ENCODE peak calls at places on chromosomes 1 and 21, in ten cellular contexts. One of them, this sample, is unnamed.

GRCh38 chr1:36068866-36069265 is 15.0 kb upstream of the TEKT2 start:
- DNase-seq in germinal center: no peak
- DNase-seq in activated T-helper 1 cell treated with anti-CD3 and anti-CD28 coated beads, Interleukin-2, amount 50 U/mL, for 16 hours: no peak
- DNase-seq in fibroblast of mammary gland: no peak
- DNase-seq in HuH-7.5: no peak
- DNase-seq in Daoy: no peak
- DNase-seq in NCI-H2107: no peak
- DNase-seq in heart right ventricle: no peak
- DNase-seq in NCI-H1105 treated with DMSO at 0.1 percent for 48 hours: no peak
- DNase-seq in Right ventricle myocardium superior: no peak
- DNase-seq in this sample: no peak

GRCh38 chr1:32890516-32891240 is 4.4 kb downstream of the HPCA start:
- DNase-seq in germinal center: no peak
- DNase-seq in activated T-helper 1 cell treated with anti-CD3 and anti-CD28 coated beads, Interleukin-2, amount 50 U/mL, for 16 hours: no peak
- DNase-seq in fibroblast of mammary gland: no peak
- DNase-seq in HuH-7.5: no peak
- DNase-seq in Daoy: no peak
- DNase-seq in NCI-H2107: no peak
- DNase-seq in heart right ventricle: no peak
- DNase-seq in NCI-H1105 treated with DMSO at 0.1 percent for 48 hours: no peak
- DNase-seq in Right ventricle myocardium superior: no peak
- DNase-seq in this sample: no peak

GRCh38 chr1:85343612-85344255 is 67.3 kb upstream of the BCL10 start:
- DNase-seq in germinal center: no peak
- DNase-seq in activated T-helper 1 cell treated with anti-CD3 and anti-CD28 coated beads, Interleukin-2, amount 50 U/mL, for 16 hours: no peak
- DNase-seq in fibroblast of mammary gland: peak; percentile 50
- DNase-seq in HuH-7.5: no peak
- DNase-seq in Daoy: peak; percentile 81
- DNase-seq in NCI-H2107: no peak
- DNase-seq in heart right ventricle: no peak
- DNase-seq in NCI-H1105 treated with DMSO at 0.1 percent for 48 hours: no peak
- DNase-seq in Right ventricle myocardium superior: no peak
- DNase-seq in this sample: no peak

GRCh38 chr1:60547821-60548220 is 474.3 kb upstream of the C1orf87 start:
- DNase-seq in germinal center: no peak
- DNase-seq in activated T-helper 1 cell treated with anti-CD3 and anti-CD28 coated beads, Interleukin-2, amount 50 U/mL, for 16 hours: no peak
- DNase-seq in fibroblast of mammary gland: no peak
- DNase-seq in HuH-7.5: no peak
- DNase-seq in Daoy: no peak
- DNase-seq in NCI-H2107: no peak
- DNase-seq in heart right ventricle: no peak
- DNase-seq in NCI-H1105 treated with DMSO at 0.1 percent for 48 hours: no peak
- DNase-seq in Right ventricle myocardium superior: no peak
- DNase-seq in this sample: no peak

GRCh38 chr1:39970274-39970673 is 15.3 kb downstream of the MFSD2A start:
- DNase-seq in germinal center: no peak
- DNase-seq in activated T-helper 1 cell treated with anti-CD3 and anti-CD28 coated beads, Interleukin-2, amount 50 U/mL, for 16 hours: no peak
- DNase-seq in fibroblast of mammary gland: no peak
- DNase-seq in HuH-7.5: no peak
- DNase-seq in Daoy: no peak
- DNase-seq in NCI-H2107: peak; percentile 99
- DNase-seq in heart right ventricle: no peak
- DNase-seq in NCI-H1105 treated with DMSO at 0.1 percent for 48 hours: no peak
- DNase-seq in Right ventricle myocardium superior: no peak
- DNase-seq in this sample: no peak

GRCh38 chr1:28553229-28553930 is 495 bp downstream of the TRNAU1AP start:
- DNase-seq in germinal center: peak; percentile 65
- DNase-seq in activated T-helper 1 cell treated with anti-CD3 and anti-CD28 coated beads, Interleukin-2, amount 50 U/mL, for 16 hours: peak; percentile 5
- DNase-seq in fibroblast of mammary gland: peak; percentile 36
- DNase-seq in HuH-7.5: peak; percentile 47
- DNase-seq in Daoy: peak; percentile 51
- DNase-seq in NCI-H2107: peak; percentile 51
- DNase-seq in heart right ventricle: peak; percentile 39
- DNase-seq in NCI-H1105 treated with DMSO at 0.1 percent for 48 hours: peak; percentile 57
- DNase-seq in Right ventricle myocardium superior: peak; percentile 53
- DNase-seq in this sample: peak; percentile 22

GRCh38 chr1:95197616-95198252 is 36.3 kb upstream of the RWDD3 start:
- DNase-seq in germinal center: no peak
- DNase-seq in activated T-helper 1 cell treated with anti-CD3 and anti-CD28 coated beads, Interleukin-2, amount 50 U/mL, for 16 hours: no peak
- DNase-seq in fibroblast of mammary gland: peak; percentile 47
- DNase-seq in HuH-7.5: no peak
- DNase-seq in Daoy: peak; percentile 44
- DNase-seq in NCI-H2107: peak; percentile 11
- DNase-seq in heart right ventricle: no peak
- DNase-seq in NCI-H1105 treated with DMSO at 0.1 percent for 48 hours: peak; percentile 25
- DNase-seq in Right ventricle myocardium superior: no peak
- DNase-seq in this sample: no peak

GRCh38 chr1:223233019-223233409 is 90.0 kb upstream of the TLR5 start:
- DNase-seq in germinal center: no peak
- DNase-seq in activated T-helper 1 cell treated with anti-CD3 and anti-CD28 coated beads, Interleukin-2, amount 50 U/mL, for 16 hours: no peak
- DNase-seq in fibroblast of mammary gland: no peak
- DNase-seq in HuH-7.5: no peak
- DNase-seq in Daoy: no peak
- DNase-seq in NCI-H2107: no peak
- DNase-seq in heart right ventricle: no peak
- DNase-seq in NCI-H1105 treated with DMSO at 0.1 percent for 48 hours: peak; percentile 13
- DNase-seq in Right ventricle myocardium superior: no peak
- DNase-seq in this sample: no peak

GRCh38 chr21:35619184-35619583 is 441.1 kb downstream of the SETD4 start:
- DNase-seq in germinal center: no peak
- DNase-seq in activated T-helper 1 cell treated with anti-CD3 and anti-CD28 coated beads, Interleukin-2, amount 50 U/mL, for 16 hours: no peak
- DNase-seq in fibroblast of mammary gland: peak; percentile 88
- DNase-seq in HuH-7.5: no peak
- DNase-seq in Daoy: peak; percentile 87
- DNase-seq in NCI-H2107: no peak
- DNase-seq in heart right ventricle: no peak
- DNase-seq in NCI-H1105 treated with DMSO at 0.1 percent for 48 hours: no peak
- DNase-seq in Right ventricle myocardium superior: no peak
- DNase-seq in this sample: no peak

GRCh38 chr1:111990026-111990877 is 784 bp upstream of the KCND3 start:
- DNase-seq in germinal center: no peak
- DNase-seq in activated T-helper 1 cell treated with anti-CD3 and anti-CD28 coated beads, Interleukin-2, amount 50 U/mL, for 16 hours: no peak
- DNase-seq in fibroblast of mammary gland: no peak
- DNase-seq in HuH-7.5: peak; percentile 27
- DNase-seq in Daoy: peak; percentile 46
- DNase-seq in NCI-H2107: no peak
- DNase-seq in heart right ventricle: peak; percentile 42
- DNase-seq in NCI-H1105 treated with DMSO at 0.1 percent for 48 hours: peak; percentile 55
- DNase-seq in Right ventricle myocardium superior: peak; percentile 67
- DNase-seq in this sample: no peak

GRCh38 chr1:37519613-37520012 is 5.0 kb upstream of the MEAF6 start:
- DNase-seq in germinal center: no peak
- DNase-seq in activated T-helper 1 cell treated with anti-CD3 and anti-CD28 coated beads, Interleukin-2, amount 50 U/mL, for 16 hours: no peak
- DNase-seq in fibroblast of mammary gland: no peak
- DNase-seq in HuH-7.5: no peak
- DNase-seq in Daoy: no peak
- DNase-seq in NCI-H2107: no peak
- DNase-seq in heart right ventricle: no peak
- DNase-seq in NCI-H1105 treated with DMSO at 0.1 percent for 48 hours: no peak
- DNase-seq in Right ventricle myocardium superior: no peak
- DNase-seq in this sample: peak; percentile 10